ENCODE peak calls at places on chromosomes 7 and 10, in seven cellular contexts. One of them, this sample, is unnamed.

GRCh38 chr10:132518572-132519381 is 18.8 kb upstream of the INPP5A start:
- DNase-seq in mesendoderm: peak; percentile 90
- DNase-seq in mesenchymal stem cell: peak; percentile 55
- DNase-seq in IMR-90: no peak
- DNase-seq in H1: no peak
- DNase-seq in neuronal stem cell: no peak
- DNase-seq in H9: peak; percentile 92
- DNase-seq in this sample: no peak

GRCh38 chr10:132570265-132570664 is 32.7 kb downstream of the INPP5A start:
- DNase-seq in IMR-90: no peak
- DNase-seq in H1: no peak
- DNase-seq in H9: no peak
- DNase-seq in mesendoderm: no peak
- DNase-seq in mesenchymal stem cell: no peak
- DNase-seq in neuronal stem cell: no peak
- DNase-seq in this sample: no peak

GRCh38 chr7:5773661-5774086 is 7.8 kb downstream of the RNF216 start:
- DNase-seq in H9: no peak
- DNase-seq in IMR-90: peak; percentile 89
- DNase-seq in H1: peak; percentile 5
- DNase-seq in mesendoderm: peak; percentile 67
- DNase-seq in neuronal stem cell: no peak
- DNase-seq in mesenchymal stem cell: peak; percentile 92
- DNase-seq in this sample: peak; percentile 92

GRCh38 chr7:22688034-22688433 is 39.0 kb upstream of the IL6 start:
- DNase-seq in IMR-90: no peak
- DNase-seq in H9: no peak
- DNase-seq in H1: no peak
- DNase-seq in neuronal stem cell: no peak
- DNase-seq in mesenchymal stem cell: no peak
- DNase-seq in mesendoderm: no peak
- DNase-seq in this sample: no peak

GRCh38 chr7:77450054-77450453 is 33.9 kb upstream of the GSAP start:
- DNase-seq in mesenchymal stem cell: no peak
- DNase-seq in IMR-90: peak; percentile 54
- DNase-seq in H9: no peak
- DNase-seq in neuronal stem cell: no peak
- DNase-seq in mesendoderm: no peak
- DNase-seq in H1: no peak
- DNase-seq in this sample: no peak

GRCh38 chr7:98352621-98353020 is 48.3 kb downstream of the BAIAP2L1 start:
- DNase-seq in IMR-90: peak; percentile 90
- DNase-seq in mesenchymal stem cell: peak; percentile 88
- DNase-seq in H9: no peak
- DNase-seq in H1: no peak
- DNase-seq in mesendoderm: no peak
- DNase-seq in neuronal stem cell: no peak
- DNase-seq in this sample: no peak

GRCh38 chr10:91104185-91105041 is 116.0 kb upstream of the PCGF5 start:
- DNase-seq in mesenchymal stem cell: no peak
- DNase-seq in H9: no peak
- DNase-seq in IMR-90: no peak
- DNase-seq in mesendoderm: no peak
- DNase-seq in H1: no peak
- DNase-seq in neuronal stem cell: no peak
- DNase-seq in this sample: no peak

GRCh38 chr7:130930260-130930659 is 196.3 kb upstream of the KLF14 start:
- DNase-seq in neuronal stem cell: no peak
- DNase-seq in mesenchymal stem cell: no peak
- DNase-seq in mesendoderm: no peak
- DNase-seq in IMR-90: peak; percentile 44
- DNase-seq in H9: no peak
- DNase-seq in H1: no peak
- DNase-seq in this sample: no peak

GRCh38 chr10:45279702-45280101 is 35.7 kb downstream of the OR13A1 start:
- DNase-seq in H1: no peak
- DNase-seq in mesenchymal stem cell: no peak
- DNase-seq in mesendoderm: no peak
- DNase-seq in neuronal stem cell: no peak
- DNase-seq in IMR-90: no peak
- DNase-seq in H9: no peak
- DNase-seq in this sample: no peak

GRCh38 chr10:59803714-59804113 is 50.5 kb upstream of the MRLN start:
- DNase-seq in mesendoderm: no peak
- DNase-seq in mesenchymal stem cell: no peak
- DNase-seq in neuronal stem cell: no peak
- DNase-seq in H1: no peak
- DNase-seq in H9: no peak
- DNase-seq in IMR-90: no peak
- DNase-seq in this sample: no peak

GRCh38 chr7:29386196-29386765 is 177.4 kb upstream of the PRR15 start:
- DNase-seq in H9: no peak
- DNase-seq in IMR-90: no peak
- DNase-seq in neuronal stem cell: no peak
- DNase-seq in H1: no peak
- DNase-seq in mesendoderm: no peak
- DNase-seq in mesenchymal stem cell: no peak
- DNase-seq in this sample: no peak

GRCh38 chr7:3979956-3980643 is 679.0 kb downstream of the SDK1 start:
- DNase-seq in IMR-90: no peak
- DNase-seq in H1: peak; percentile 5
- DNase-seq in mesenchymal stem cell: no peak
- DNase-seq in H9: no peak
- DNase-seq in neuronal stem cell: no peak
- DNase-seq in mesendoderm: peak; percentile 92
- DNase-seq in this sample: peak; percentile 59

GRCh38 chr10:101767600-101767945 is 8.3 kb downstream of the FGF8 start:
- DNase-seq in mesendoderm: no peak
- DNase-seq in H9: no peak
- DNase-seq in neuronal stem cell: no peak
- DNase-seq in IMR-90: no peak
- DNase-seq in mesenchymal stem cell: no peak
- DNase-seq in H1: no peak
- DNase-seq in this sample: no peak

GRCh38 chr7:12970626-12971025 is 283.2 kb downstream of the ARL4A start:
- DNase-seq in H1: no peak
- DNase-seq in H9: no peak
- DNase-seq in mesenchymal stem cell: no peak
- DNase-seq in IMR-90: peak; percentile 4
- DNase-seq in mesendoderm: no peak
- DNase-seq in neuronal stem cell: no peak
- DNase-seq in this sample: no peak

GRCh38 chr7:12974451-12975166 is 287.2 kb downstream of the ARL4A start:
- DNase-seq in mesendoderm: no peak
- DNase-seq in H9: no peak
- DNase-seq in IMR-90: no peak
- DNase-seq in H1: no peak
- DNase-seq in mesenchymal stem cell: no peak
- DNase-seq in neuronal stem cell: no peak
- DNase-seq in this sample: no peak

GRCh38 chr7:12979181-12979580 is 291.7 kb downstream of the ARL4A start:
- DNase-seq in mesendoderm: no peak
- DNase-seq in H1: no peak
- DNase-seq in neuronal stem cell: no peak
- DNase-seq in IMR-90: no peak
- DNase-seq in mesenchymal stem cell: no peak
- DNase-seq in H9: no peak
- DNase-seq in this sample: no peak

GRCh38 chr7:12975387-12975786 is 288.0 kb downstream of the ARL4A start:
- DNase-seq in H1: no peak
- DNase-seq in mesenchymal stem cell: no peak
- DNase-seq in H9: no peak
- DNase-seq in neuronal stem cell: no peak
- DNase-seq in mesendoderm: no peak
- DNase-seq in IMR-90: no peak
- DNase-seq in this sample: no peak
- H2BK120ac ChIP-seq in H1: no peak overlapping the region
- H2BK120ac ChIP-seq in mesenchymal stem cell: no peak overlapping the region
- H2BK120ac ChIP-seq in H9: no peak overlapping the region
- H2BK120ac ChIP-seq in neuronal stem cell: no peak overlapping the region
- H2BK120ac ChIP-seq in mesendoderm: no peak overlapping the region
- H2BK120ac ChIP-seq in IMR-90: no peak overlapping the region
- H2BK120ac ChIP-seq in this sample: no peak overlapping the region

DNA sequence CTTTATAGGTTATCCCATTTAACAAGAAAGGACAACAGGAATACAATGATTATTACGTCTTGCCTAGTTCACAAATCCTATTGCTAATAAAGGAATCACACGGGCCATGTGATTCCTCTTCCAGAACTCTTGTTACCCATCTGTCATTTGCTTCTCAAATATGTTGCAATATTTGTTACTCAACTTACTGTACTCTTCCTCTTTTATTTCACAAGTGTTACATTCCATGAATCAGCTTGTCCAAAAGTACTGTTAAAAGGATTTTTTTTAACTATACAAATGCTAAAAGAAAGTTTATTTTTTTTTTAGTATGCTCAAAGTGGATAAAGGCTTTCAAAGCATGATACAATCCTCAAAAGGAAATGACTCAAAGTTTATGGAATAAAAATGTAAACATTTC is 3.9 kb upstream of the CD36 start:
- DNase-seq in H1: no peak
- DNase-seq in neuronal stem cell: no peak
- DNase-seq in H9: no peak
- DNase-seq in mesenchymal stem cell: peak; percentile 93
- DNase-seq in IMR-90: peak; percentile 93
- DNase-seq in mesendoderm: no peak
- DNase-seq in this sample: peak; percentile 87
- H2BK120ac ChIP-seq in H1: no peak overlapping the region
- H2BK120ac ChIP-seq in neuronal stem cell: no peak overlapping the region
- H2BK120ac ChIP-seq in H9: no peak overlapping the region
- H2BK120ac ChIP-seq in mesenchymal stem cell: no peak overlapping the region
- H2BK120ac ChIP-seq in IMR-90: no peak overlapping the region
- H2BK120ac ChIP-seq in mesendoderm: no peak overlapping the region
- H2BK120ac ChIP-seq in this sample: no peak overlapping the region

GRCh38 chr10:44260286-44260928 is 124.5 kb downstream of the CXCL12 start:
- DNase-seq in H1: no peak
- DNase-seq in neuronal stem cell: no peak
- DNase-seq in IMR-90: no peak
- DNase-seq in H9: no peak
- DNase-seq in mesendoderm: no peak
- DNase-seq in mesenchymal stem cell: no peak
- DNase-seq in this sample: no peak
- H2BK120ac ChIP-seq in H1: no peak overlapping the region
- H2BK120ac ChIP-seq in neuronal stem cell: no peak overlapping the region
- H2BK120ac ChIP-seq in IMR-90: no peak overlapping the region
- H2BK120ac ChIP-seq in H9: no peak overlapping the region
- H2BK120ac ChIP-seq in mesendoderm: no peak overlapping the region
- H2BK120ac ChIP-seq in mesenchymal stem cell: no peak overlapping the region
- H2BK120ac ChIP-seq in this sample: peak overlapping the region; percentile 39

GRCh38 chr10:93066544-93066913 is 5.9 kb downstream of the CYP26C1 start:
- DNase-seq in neuronal stem cell: no peak
- DNase-seq in H9: no peak
- DNase-seq in H1: no peak
- DNase-seq in IMR-90: no peak
- DNase-seq in mesendoderm: no peak
- DNase-seq in mesenchymal stem cell: no peak
- DNase-seq in this sample: no peak
- H2BK120ac ChIP-seq in neuronal stem cell: no peak overlapping the region
- H2BK120ac ChIP-seq in H9: no peak overlapping the region
- H2BK120ac ChIP-seq in H1: no peak overlapping the region
- H2BK120ac ChIP-seq in IMR-90: no peak overlapping the region
- H2BK120ac ChIP-seq in mesendoderm: no peak overlapping the region
- H2BK120ac ChIP-seq in mesenchymal stem cell: no peak overlapping the region
- H2BK120ac ChIP-seq in this sample: no peak overlapping the region

This sample was measured in trophoblast cell.